ENCODE peak calls at places on chromosomes 1 and 21, in eight cellular contexts. Z is left ventricle myocardium inferior, X is HCT116, I is epithelial cell of esophagus, O is IMR-90, L is AG10803, W is tibial nerve, H is upper lobe of right lung. G is an unnamed sample.

GRCh38 chr1:184222561-184223157 is 164.2 kb upstream of the C1orf21 start:
- DNase-seq in Z (no peak), X (peak), I (peak), O (peak), L (peak), W (peak), H (no peak), G (peak)

GRCh38 chr1:85615536-85615935 is 35.0 kb downstream of the CCN1 start:
- DNase-seq in Z (no peak), X (no peak), I (no peak), O (no peak), L (no peak), W (no peak), H (no peak), G (no peak)

GRCh38 chr1:88801575-88802208 is 89.7 kb downstream of the GTF2B start:
- DNase-seq in Z (no peak), X (no peak), I (peak), O (peak), L (peak), W (no peak), H (no peak), G (peak)

GRCh38 chr1:173467426-173467825 is 9.7 kb upstream of the PRDX6 start:
- DNase-seq in Z (no peak), X (no peak), I (no peak), O (peak), L (no peak), W (no peak), H (no peak), G (no peak)

GRCh38 chr1:93607814-93608187 is 73.8 kb downstream of the BCAR3 start:
- DNase-seq in Z (no peak), X (no peak), I (peak), O (peak), L (peak), W (no peak), H (no peak), G (peak)

GRCh38 chr21:42777064-42777756 is 102.1 kb downstream of the WDR4 start:
- DNase-seq in Z (no peak), X (no peak), I (no peak), O (no peak), L (no peak), W (no peak), H (no peak), G (no peak)

GRCh38 chr1:32626176-32626575 is 24.2 kb downstream of the ZBTB8OS start:
- DNase-seq in Z (no peak), X (no peak), I (no peak), O (peak), L (no peak), W (no peak), H (no peak), G (no peak)

GRCh38 chr1:148362141-148362929 is 120.8 kb downstream of the PPIAL4G start:
- DNase-seq in Z (no peak), X (peak), I (peak), O (peak), L (no peak), W (no peak), H (peak), G (peak)

GRCh38 chr1:210232524-210233215 is at the start of gene SERTAD4:
- DNase-seq in Z (peak), X (peak), I (peak), O (no peak), L (peak), W (peak), H (peak), G (peak)

GRCh38 chr1:155083865-155084721 is 5.5 kb downstream of the EFNA3 start:
- DNase-seq in Z (no peak), X (no peak), I (peak), O (no peak), L (peak), W (no peak), H (no peak), G (peak)

GRCh38 chr1:232868793-232869491 is 63.7 kb downstream of the MAP10 start:
- DNase-seq in Z (no peak), X (peak), I (peak), O (peak), L (peak), W (peak), H (no peak), G (peak)

GRCh38 chr1:41497056-41497440 is 12.6 kb upstream of the EDN2 start:
- DNase-seq in Z (peak), X (no peak), I (no peak), O (no peak), L (no peak), W (no peak), H (no peak), G (no peak)

GRCh38 chr1:235919797-235920475 is 53.2 kb upstream of the LYST start:
- DNase-seq in Z (no peak), X (no peak), I (peak), O (peak), L (peak), W (no peak), H (no peak), G (peak)

GRCh38 chr1:201771466-201771865 is 57.5 kb upstream of the IPO9 start:
- DNase-seq in Z (no peak), X (no peak), I (peak), O (no peak), L (peak), W (no peak), H (no peak), G (peak)

GRCh38 chr21:45780647-45781046 is 137.1 kb downstream of the PCBP3 start:
- DNase-seq in Z (no peak), X (no peak), I (no peak), O (no peak), L (no peak), W (no peak), H (no peak), G (no peak)

GRCh38 chr1:209937996-209938959 is at the start of gene SYT14:
- DNase-seq in Z (no peak), X (no peak), I (peak), O (peak), L (peak), W (no peak), H (no peak), G (no peak)

GRCh38 chr1:244730153-244730933 is 77.4 kb downstream of the DESI2 start:
- DNase-seq in Z (peak), X (no peak), I (peak), O (peak), L (peak), W (no peak), H (peak), G (peak)

GRCh38 chr1:83596331-83596730 is 402.6 kb downstream of the TTLL7 start:
- DNase-seq in Z (no peak), X (no peak), I (no peak), O (no peak), L (no peak), W (no peak), H (no peak), G (no peak)

GRCh38 chr1:94103608-94104007 is 17.3 kb downstream of the ABCA4 start:
- DNase-seq in Z (no peak), X (no peak), I (peak), O (no peak), L (no peak), W (no peak), H (no peak), G (peak)

GRCh38 chr1:47662068-47662467 is 224.2 kb downstream of the FOXD2 start:
- DNase-seq in Z (no peak), X (no peak), I (no peak), O (no peak), L (no peak), W (no peak), H (no peak), G (no peak)

GRCh38 chr1:14095001-14095400 is 395.0 kb downstream of the PRDM2 start:
- DNase-seq in Z (no peak), X (peak), I (peak), O (no peak), L (peak), W (no peak), H (no peak), G (peak)
- TF ChIP-seq CTCF in Z (peak), X (peak), I (peak), O (no peak), L (peak), W (no peak), H (peak), G (peak)

DNA sequence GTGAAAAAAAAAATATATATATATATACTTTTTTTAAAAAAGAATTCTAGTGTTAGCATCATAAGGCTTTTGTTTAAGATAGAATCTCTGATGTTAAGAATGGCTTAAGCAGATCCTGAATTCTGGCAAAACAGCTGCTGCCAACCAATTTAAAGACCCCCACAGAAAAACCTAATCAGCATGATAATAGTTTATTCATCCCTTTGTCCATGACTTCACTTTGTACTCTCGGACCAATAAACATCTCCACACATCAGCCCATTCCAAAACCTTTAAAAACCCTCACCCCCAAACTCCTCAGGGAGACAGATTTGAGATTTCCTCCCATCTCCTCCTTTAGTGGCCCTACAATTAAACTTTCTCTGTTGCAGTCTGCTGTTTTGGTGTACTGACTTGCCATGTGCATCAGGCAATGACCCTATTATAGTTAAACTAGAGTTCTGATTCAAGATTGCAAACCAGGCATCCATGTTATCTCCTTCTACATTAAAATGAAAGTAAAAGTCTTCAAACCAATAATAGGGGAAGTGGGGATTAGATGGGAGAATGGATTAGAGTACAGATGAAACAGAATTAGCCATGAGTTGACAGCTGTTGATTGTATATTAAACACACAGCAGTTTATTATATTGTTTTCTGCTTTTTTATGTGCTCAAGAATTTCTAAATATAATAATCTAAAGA is 9.8 kb upstream of the PHTF1 start:
- DNase-seq in Z (no peak), X (no peak), I (no peak), O (no peak), L (no peak), W (no peak), H (no peak), G (no peak)
- H3K4me3 ChIP-seq in Z (no peak), X (no peak), I (no peak), O (no peak), L (no peak), W (no peak), H (no peak), G (no peak)

DNA sequence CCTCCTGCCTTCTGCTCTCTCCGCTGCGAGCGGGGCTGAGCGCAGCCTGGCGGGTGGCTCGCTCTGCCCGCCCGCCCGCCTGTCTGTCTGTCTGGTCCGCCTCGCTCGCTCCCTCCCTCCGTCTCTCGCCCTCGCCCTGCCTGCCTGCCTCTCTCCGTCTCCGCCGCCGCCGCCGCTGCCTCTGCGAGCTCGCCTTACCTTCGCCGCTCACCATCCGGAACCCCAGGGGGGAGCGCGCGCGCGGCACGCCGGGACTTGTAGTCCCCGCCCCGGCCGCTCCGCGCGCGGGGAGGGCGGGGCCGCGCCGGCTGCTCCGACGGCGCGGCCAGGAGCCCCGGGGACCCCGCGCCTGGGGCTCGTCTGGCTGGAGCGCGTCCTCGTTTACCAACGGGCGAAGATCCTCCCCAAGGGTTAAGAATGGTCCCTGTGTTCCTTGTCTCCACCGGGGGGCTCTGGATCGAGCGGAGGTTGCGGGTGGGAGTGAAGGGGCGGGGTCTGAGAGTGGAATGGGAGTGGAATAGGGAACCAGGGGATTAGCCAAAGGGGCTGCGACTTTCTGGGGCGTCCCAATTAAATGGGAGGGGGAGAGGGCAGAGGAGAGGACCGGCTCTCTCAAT is at the start of gene AHDC1:
- DNase-seq in Z (peak), X (peak), I (peak), O (peak), L (peak), W (peak), H (peak), G (peak)
- TF ChIP-seq CTCF in Z (peak), X (no peak), I (no peak), O (peak), L (no peak), W (peak), H (no peak), G (no peak)

GRCh38 chr1:161198877-161199431 is at the start of gene ADAMTS4:
- DNase-seq in Z (peak), X (no peak), I (no peak), O (peak), L (peak), W (peak), H (no peak), G (no peak)

GRCh38 chr1:161197560-161198205 is 1.2 kb downstream of the ADAMTS4 start:
- DNase-seq in Z (no peak), X (no peak), I (no peak), O (no peak), L (no peak), W (no peak), H (no peak), G (no peak)

GRCh38 chr1:161199506-161200119 is 759 bp upstream of the ADAMTS4 start:
- DNase-seq in Z (no peak), X (no peak), I (no peak), O (no peak), L (no peak), W (no peak), H (no peak), G (no peak)

GRCh38 chr1:161196521-161197451 is 2.1 kb downstream of the ADAMTS4 start:
- DNase-seq in Z (peak), X (no peak), I (no peak), O (peak), L (peak), W (peak), H (no peak), G (no peak)

GRCh38 chr1:161198206-161198876 is 513 bp downstream of the ADAMTS4 start:
- DNase-seq in Z (peak), X (no peak), I (no peak), O (no peak), L (peak), W (no peak), H (no peak), G (peak)
- H3K4me3 ChIP-seq in Z (peak), X (no peak), I (no peak), O (no peak), L (peak), W (peak), H (peak), G (no peak)

DNA sequence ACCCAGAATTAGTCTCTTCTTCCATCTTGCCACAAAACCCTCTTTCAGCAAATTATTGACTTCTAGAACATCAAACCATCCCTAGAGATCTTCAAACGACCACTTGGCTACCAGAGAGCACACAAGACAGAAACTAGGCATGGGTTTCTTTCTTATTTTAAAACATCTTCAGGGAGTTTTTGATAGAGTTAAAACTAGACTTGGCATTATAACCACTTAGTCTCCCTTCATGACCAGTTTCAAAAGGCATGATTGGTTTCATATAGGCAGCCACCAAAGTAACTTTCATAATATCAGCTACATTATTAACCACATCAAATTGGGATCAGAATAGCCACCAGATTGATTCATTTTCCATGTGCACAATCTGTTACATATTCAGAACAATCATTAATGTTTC is 368.4 kb upstream of the GREM2 start:
- DNase-seq in Z (no peak), X (no peak), I (no peak), O (no peak), L (no peak), W (no peak), H (no peak), G (no peak)
- TF ChIP-seq CTCF in Z (no peak), X (no peak), I (no peak), O (no peak), L (no peak), W (no peak), H (no peak), G (no peak)

GRCh38 chr1:211424018-211424417 is 67.9 kb downstream of the RD3 start:
- DNase-seq in Z (no peak), X (no peak), I (no peak), O (no peak), L (no peak), W (no peak), H (no peak), G (no peak)
- H3K4me3 ChIP-seq in Z (no peak), X (no peak), I (no peak), O (no peak), L (no peak), W (no peak), H (no peak), G (no peak)

GRCh38 chr21:31262728-31263127 is 81.3 kb downstream of the TIAM1 start:
- DNase-seq in Z (no peak), X (no peak), I (no peak), O (no peak), L (no peak), W (no peak), H (no peak), G (no peak)

GRCh38 chr21:31261759-31262158 is 82.3 kb downstream of the TIAM1 start:
- DNase-seq in Z (no peak), X (no peak), I (no peak), O (no peak), L (no peak), W (no peak), H (no peak), G (no peak)

GRCh38 chr21:31265293-31265692 is 78.8 kb downstream of the TIAM1 start:
- DNase-seq in Z (peak), X (no peak), I (no peak), O (no peak), L (no peak), W (no peak), H (no peak), G (no peak)

GRCh38 chr21:31266241-31266640 is 77.8 kb downstream of the TIAM1 start:
- DNase-seq in Z (no peak), X (no peak), I (no peak), O (no peak), L (no peak), W (no peak), H (no peak), G (no peak)

DNA sequence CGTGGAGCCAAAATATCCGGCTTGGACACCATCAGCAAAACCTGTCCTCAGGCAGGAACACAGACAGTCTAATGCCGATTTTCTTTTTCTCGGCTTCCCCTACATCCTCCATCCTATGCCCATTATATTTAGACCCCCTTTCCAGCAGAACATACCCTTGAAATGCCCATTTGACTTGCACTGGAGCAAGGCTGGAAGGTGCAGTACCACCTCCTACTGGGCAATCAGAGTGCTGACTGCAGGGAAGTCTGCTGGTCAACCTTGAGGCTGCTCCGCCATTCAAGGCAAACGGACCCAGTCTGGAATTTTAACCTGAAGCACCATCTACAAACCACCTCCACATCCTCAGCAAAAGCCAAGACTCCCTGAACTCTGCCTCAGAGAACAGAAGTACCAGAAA is 79.5 kb downstream of the TIAM1 start:
- DNase-seq in Z (no peak), X (no peak), I (no peak), O (no peak), L (no peak), W (no peak), H (no peak), G (no peak)
- TF ChIP-seq CTCF in Z (no peak), X (peak), I (no peak), O (no peak), L (no peak), W (no peak), H (no peak), G (no peak)

GRCh38 chr1:92326681-92327080 is 27.8 kb downstream of the RPAP2 start:
- DNase-seq in Z (no peak), X (no peak), I (peak), O (no peak), L (no peak), W (no peak), H (no peak), G (peak)

GRCh38 chr1:92324784-92325183 is 25.9 kb downstream of the RPAP2 start:
- DNase-seq in Z (no peak), X (no peak), I (no peak), O (no peak), L (peak), W (no peak), H (no peak), G (no peak)

GRCh38 chr1:92333668-92334067 is 34.8 kb downstream of the RPAP2 start:
- DNase-seq in Z (no peak), X (no peak), I (no peak), O (no peak), L (no peak), W (no peak), H (no peak), G (no peak)

GRCh38 chr1:92327794-92328193 is 28.9 kb downstream of the RPAP2 start:
- DNase-seq in Z (no peak), X (no peak), I (no peak), O (no peak), L (no peak), W (no peak), H (no peak), G (no peak)

DNA sequence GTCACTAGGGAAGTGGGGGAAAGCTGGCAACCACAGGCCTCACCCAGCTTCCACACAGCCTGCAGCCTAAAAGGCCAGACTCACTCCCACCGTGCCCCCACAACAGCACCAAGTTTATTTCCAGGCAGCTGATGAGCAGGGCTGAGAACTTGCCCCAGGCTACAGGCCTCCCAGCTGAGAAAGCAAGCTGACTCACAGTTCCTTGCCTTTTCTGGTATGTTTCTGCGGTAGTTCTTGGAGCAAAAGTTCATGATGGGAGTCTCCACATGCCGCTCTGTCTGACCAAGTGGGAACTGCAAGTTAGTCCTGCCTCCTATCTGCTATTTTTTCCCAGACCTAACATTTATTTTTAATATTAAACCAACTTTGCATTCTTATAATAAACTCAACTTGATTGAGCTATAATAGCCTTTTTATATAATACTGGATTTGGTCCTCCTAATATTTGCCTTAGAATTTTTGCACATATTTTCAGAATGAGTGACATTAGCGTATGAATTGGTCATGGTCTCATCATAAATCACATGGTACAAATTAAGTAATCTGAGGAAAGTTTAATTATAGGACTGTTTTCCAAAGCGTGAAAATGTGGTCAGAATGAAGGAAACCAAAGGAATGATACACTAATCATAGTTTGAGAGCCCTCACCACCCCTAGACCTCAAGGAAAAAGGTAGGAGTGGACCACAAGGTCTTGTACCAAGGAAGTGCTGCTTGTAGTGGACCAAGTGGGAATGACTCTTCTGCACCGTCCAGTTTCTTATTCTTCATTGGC is 30.7 kb downstream of the RPAP2 start:
- DNase-seq in Z (no peak), X (no peak), I (peak), O (peak), L (peak), W (no peak), H (no peak), G (peak)
- H3K4me3 ChIP-seq in Z (no peak), X (no peak), I (no peak), O (no peak), L (no peak), W (no peak), H (no peak), G (no peak)

GRCh38 chr21:37712204-37712934 is 203.9 kb downstream of the KCNJ6 start:
- DNase-seq in Z (peak), X (peak), I (peak), O (peak), L (peak), W (peak), H (peak), G (peak)
- TF ChIP-seq CTCF in Z (peak), X (peak), I (peak), O (peak), L (peak), W (peak), H (peak), G (peak)

GRCh38 chr1:54490361-54491248 is 57.4 kb upstream of the ACOT11 start:
- DNase-seq in Z (peak), X (no peak), I (no peak), O (no peak), L (no peak), W (no peak), H (no peak), G (no peak)
- H3K4me3 ChIP-seq in Z (peak), X (no peak), I (no peak), O (no peak), L (no peak), W (no peak), H (no peak), G (no peak)

G was measured in bronchial epithelial cell.